ENCODE peak calls at places on chromosomes 7 and 10, in four cellular contexts. A, I, V and G are unnamed samples.

GRCh38 chr7:44308741-44309270 is 16.6 kb downstream of the CAMK2B start:
- DNase-seq in A (no peak), I (no peak), V (no peak), G (no peak)

GRCh38 chr10:50637003-50637579 is 13.3 kb upstream of the SGMS1 start:
- DNase-seq in A (no peak), I (no peak), V (peak), G (peak)

GRCh38 chr10:44478040-44478439 is 93.1 kb upstream of the CXCL12 start:
- DNase-seq in A (no peak), I (peak), V (peak), G (no peak)

GRCh38 chr7:111137296-111138195 is 46.6 kb downstream of the LRRN3 start:
- DNase-seq in A (no peak), I (peak), V (peak), G (peak)

GRCh38 chr10:122468923-122469781 is 7.8 kb downstream of the HTRA1 start:
- DNase-seq in A (peak), I (peak), V (peak), G (peak)

GRCh38 chr7:15305002-15305600 is 256.7 kb downstream of the AGMO start:
- DNase-seq in A (peak), I (peak), V (peak), G (peak)

GRCh38 chr7:29488977-29489376 is 74.7 kb upstream of the PRR15 start:
- DNase-seq in A (no peak), I (peak), V (peak), G (peak)

GRCh38 chr10:75672842-75673241 is 241.4 kb downstream of the LRMDA start:
- DNase-seq in A (no peak), I (no peak), V (peak), G (no peak)

GRCh38 chr7:112753298-112753697 is 36.9 kb downstream of the TMEM168 start:
- DNase-seq in A (no peak), I (no peak), V (no peak), G (no peak)

GRCh38 chr7:27121656-27122055 is 8.9 kb downstream of the HOXA4 start:
- DNase-seq in A (no peak), I (no peak), V (no peak), G (no peak)
- H3K4me3 ChIP-seq in A (no peak), I (no peak), V (no peak), G (peak)

GRCh38 chr7:26629696-26630095 is 234.7 kb downstream of the SKAP2 start:
- DNase-seq in A (no peak), I (no peak), V (no peak), G (no peak)
- H3K4me3 ChIP-seq in A (no peak), I (no peak), V (no peak), G (no peak)

GRCh38 chr7:7964250-7964649 is 4.3 kb upstream of the GLCCI1 start:
- DNase-seq in A (no peak), I (no peak), V (no peak), G (no peak)

GRCh38 chr7:7957513-7957912 is 11.1 kb upstream of the GLCCI1 start:
- DNase-seq in A (no peak), I (no peak), V (no peak), G (no peak)

GRCh38 chr7:7956531-7957221 is 11.9 kb upstream of the GLCCI1 start:
- DNase-seq in A (no peak), I (peak), V (peak), G (peak)

GRCh38 chr7:7962851-7963250 is 5.7 kb upstream of the GLCCI1 start:
- DNase-seq in A (no peak), I (peak), V (peak), G (no peak)

DNA sequence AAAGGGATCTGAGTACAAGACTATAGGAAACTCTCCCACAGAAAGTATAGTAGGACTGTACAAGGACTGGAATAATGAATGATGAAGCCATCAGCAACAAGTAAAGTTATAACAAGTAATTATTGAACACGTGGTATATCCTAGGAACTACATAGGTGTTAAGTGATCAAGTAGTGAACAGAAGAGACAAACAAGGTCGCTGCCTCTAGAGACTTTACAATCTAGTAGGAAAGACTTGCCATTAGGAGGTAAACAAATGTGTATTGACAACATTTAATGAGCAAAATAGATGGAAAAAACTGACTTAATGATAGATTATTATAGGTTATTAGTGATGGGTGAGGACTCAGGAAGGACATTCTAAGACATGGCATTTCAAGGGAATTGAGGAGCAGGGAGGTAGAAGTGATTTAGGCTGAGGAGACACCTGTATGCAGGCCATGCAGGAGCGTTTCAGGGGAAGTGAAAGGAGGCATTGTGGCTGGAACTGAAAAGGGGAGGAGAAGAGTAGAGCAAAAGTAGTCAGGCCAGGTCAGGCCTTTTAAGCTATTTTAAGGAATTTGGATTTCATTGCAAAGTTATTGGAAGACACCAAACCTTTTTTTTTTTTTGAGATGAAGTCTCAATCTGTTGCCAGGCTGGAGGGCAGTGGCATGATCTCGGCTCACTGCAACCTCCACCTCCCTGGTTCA is 8.5 kb upstream of the GLCCI1 start:
- DNase-seq in A (no peak), I (no peak), V (no peak), G (no peak)
- H3K4me3 ChIP-seq in A (no peak), I (no peak), V (no peak), G (no peak)

DNA sequence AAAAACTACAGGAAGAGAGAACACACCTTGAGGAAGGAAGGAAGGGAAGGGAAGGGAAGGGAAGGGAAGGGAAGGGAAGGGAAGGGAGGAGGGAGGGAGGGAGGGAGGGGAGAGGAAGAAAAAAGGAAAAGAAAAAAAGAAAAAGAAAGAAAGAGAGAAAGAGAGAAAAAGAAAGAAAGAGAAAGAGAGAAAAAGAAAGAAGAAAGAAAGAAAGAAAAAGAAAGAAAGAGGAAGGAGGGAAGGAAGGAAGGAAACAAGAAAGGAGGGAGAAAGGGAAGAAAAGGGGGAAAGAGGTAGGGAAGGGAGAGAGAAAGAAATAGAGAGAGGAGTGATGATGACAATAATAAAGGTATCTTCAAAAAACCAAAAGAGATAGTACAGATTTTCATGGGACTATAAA is 12.3 kb upstream of the PLXNA4 start:
- DNase-seq in A (no peak), I (no peak), V (no peak), G (no peak)
- H3K4me3 ChIP-seq in A (no peak), I (no peak), V (no peak), G (no peak)

DNA sequence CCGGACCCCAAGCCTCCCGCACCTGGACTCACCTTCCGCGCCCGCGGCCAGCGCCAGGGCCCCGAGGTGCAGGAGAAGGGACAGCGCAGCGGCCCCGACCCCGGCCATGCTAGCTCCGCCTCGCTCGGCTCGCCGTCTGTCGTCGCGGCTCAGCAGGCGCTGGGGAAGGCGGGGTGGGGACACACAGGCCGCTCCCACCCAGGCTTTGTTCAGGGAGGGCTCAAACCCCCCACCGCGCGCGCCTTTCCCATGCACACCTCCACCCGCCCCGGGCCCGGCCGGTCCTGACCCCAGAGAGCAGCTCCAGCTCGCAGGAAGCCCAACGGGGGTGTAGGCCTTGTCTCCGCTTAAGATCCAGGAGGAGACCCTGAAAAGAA is at the start of gene KCP:
- DNase-seq in A (no peak), I (no peak), V (no peak), G (no peak)
- H3K4me3 ChIP-seq in A (peak), I (peak), V (peak), G (no peak)

DNA sequence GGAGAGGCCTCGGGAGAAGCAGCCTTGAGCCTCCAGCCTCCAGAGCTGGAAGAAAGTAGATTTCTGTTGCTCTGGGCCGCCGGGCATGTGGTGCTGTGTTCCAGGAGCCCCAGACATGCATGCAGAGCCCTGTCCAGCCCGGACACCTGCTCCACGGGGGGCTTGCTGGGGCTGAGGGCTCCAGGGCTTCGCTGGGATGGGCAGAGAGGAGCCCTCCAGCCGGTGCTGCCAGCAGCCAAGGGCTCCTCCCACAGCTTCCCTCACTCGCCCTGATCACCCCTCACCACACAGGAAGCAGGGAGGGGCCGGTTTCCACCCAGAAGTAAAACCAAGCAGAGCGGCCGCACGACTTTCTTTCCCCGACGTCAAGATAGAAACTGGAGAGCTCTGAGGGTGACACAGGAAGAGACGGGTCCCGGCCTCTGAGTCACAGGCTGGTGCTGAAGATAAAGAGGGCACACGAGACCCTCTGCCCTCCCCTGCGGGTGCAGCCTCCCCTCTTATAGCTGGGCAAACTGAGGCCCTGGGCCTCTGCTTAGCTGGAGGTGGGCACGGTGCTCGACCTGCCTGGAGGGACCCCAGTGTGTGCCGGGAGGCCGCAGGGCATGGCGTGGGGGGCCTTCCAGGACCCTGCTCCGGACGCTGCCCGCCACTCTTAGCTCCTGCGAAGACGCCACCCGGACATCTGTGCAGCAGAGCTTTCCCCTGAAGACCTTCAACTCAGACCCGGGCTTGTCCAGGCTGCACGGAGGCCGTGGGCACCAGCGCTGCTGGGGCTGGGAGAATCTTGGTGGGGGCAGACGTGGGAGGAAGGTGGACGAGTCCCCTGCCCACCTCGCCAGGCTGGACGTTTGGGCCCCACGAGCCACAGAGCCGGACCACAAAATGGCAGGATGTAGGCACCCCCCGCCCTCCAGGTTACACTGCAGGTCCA is 31.1 kb downstream of the ADAP1 start:
- DNase-seq in A (no peak), I (peak), V (no peak), G (no peak)
- H3K4me3 ChIP-seq in A (no peak), I (no peak), V (no peak), G (no peak)